ENCODE peak calls at places on chromosomes 1 and 21, in four cellular contexts. V is A549, S is HepG2, D is K562. A is an unnamed sample.

GRCh38 chr1:73943270-73943669 is 254.7 kb downstream of the LRRIQ3 start:
- DNase-seq in V (no peak), S (no peak), D (no peak), A (no peak)

GRCh38 chr21:42460391-42461184 is 35.4 kb downstream of the RSPH1 start:
- DNase-seq in V (no peak), S (no peak), D (no peak), A (no peak)

GRCh38 chr1:5256793-5257192 is 602.4 kb downstream of the AJAP1 start:
- DNase-seq in V (no peak), S (no peak), D (no peak), A (no peak)

GRCh38 chr1:85463666-85464496 is 1.1 kb downstream of the DDAH1 start:
- DNase-seq in V (peak), S (peak), D (no peak), A (no peak)

GRCh38 chr1:206895837-206896242 is 1.4 kb upstream of the IL24 start:
- DNase-seq in V (peak), S (no peak), D (no peak), A (no peak)

GRCh38 chr1:112706505-112707216 is at the start of gene RHOC:
- DNase-seq in V (peak), S (no peak), D (peak), A (no peak)

GRCh38 chr1:184810735-184811316 is 56.2 kb upstream of the EDEM3 start:
- DNase-seq in V (no peak), S (no peak), D (no peak), A (no peak)

GRCh38 chr1:24096737-24097103 is 15.2 kb downstream of the MYOM3 start:
- DNase-seq in V (no peak), S (no peak), D (no peak), A (no peak)

GRCh38 chr1:220516722-220517042 is 11.3 kb upstream of the MARK1 start:
- DNase-seq in V (no peak), S (no peak), D (no peak), A (no peak)

GRCh38 chr1:153636312-153636711 is 2.4 kb downstream of the CHTOP start:
- DNase-seq in V (no peak), S (no peak), D (no peak), A (no peak)

GRCh38 chr1:205456868-205457724 is 1.3 kb upstream of the BLACAT1 start:
- DNase-seq in V (no peak), S (no peak), D (no peak), A (no peak)

GRCh38 chr1:32470431-32470830 is 5.6 kb downstream of the ZBTB8B start:
- DNase-seq in V (no peak), S (no peak), D (no peak), A (no peak)

GRCh38 chr21:46125846-46126301 is 28.0 kb downstream of the COL6A2 start:
- DNase-seq in V (no peak), S (no peak), D (no peak), A (no peak)

GRCh38 chr1:206075786-206076725 is 23.1 kb downstream of the RHEX start:
- DNase-seq in V (no peak), S (no peak), D (no peak), A (no peak)

DNA sequence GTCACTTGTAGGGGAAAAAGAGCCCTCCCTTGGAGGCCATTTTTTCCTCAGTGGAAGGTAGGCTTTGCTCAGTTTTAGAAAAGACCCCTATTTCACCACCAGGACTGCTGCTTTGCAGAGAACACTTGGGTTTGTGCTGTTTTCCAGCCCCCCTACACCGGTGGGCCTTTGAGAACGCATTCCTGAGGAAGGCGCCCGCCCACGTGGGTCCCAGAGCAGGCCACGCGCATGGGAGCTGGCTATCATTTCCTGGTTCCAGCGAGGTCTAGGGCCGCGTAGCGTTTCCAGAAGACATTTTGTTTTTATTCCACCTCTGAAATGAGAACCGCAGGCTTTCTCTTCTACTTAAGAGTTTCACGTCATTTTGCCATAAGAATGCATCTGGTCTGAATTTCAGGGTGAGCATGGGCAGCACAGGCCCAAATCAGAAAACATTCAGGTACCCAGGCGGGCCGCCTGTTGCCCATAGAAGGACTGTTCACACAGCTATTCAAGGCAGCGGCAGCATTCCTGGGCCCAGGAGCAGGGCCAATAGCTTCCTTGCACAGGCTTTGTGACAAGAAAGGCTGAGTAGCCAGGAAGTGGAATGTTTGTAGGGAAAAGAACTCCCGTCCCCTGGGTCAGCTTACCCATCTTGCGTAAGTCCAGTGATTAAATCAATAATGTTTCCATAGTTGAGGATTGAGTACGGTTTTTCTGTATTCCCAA is 1.3 kb upstream of the KLHL21 start:
- DNase-seq in V (no peak), S (peak), D (peak), A (peak)
- TF ChIP-seq JUN in V (no peak), S (no peak), D (peak), A (no peak)

GRCh38 chr1:164006621-164007020 is 552.4 kb upstream of the PBX1 start:
- DNase-seq in V (no peak), S (no peak), D (no peak), A (no peak)
- TF ChIP-seq MYC in V (no peak), S (no peak), D (no peak), A (no peak)

GRCh38 chr1:1873186-1873585 is 17.7 kb downstream of the GNB1 start:
- DNase-seq in V (no peak), S (no peak), D (no peak), A (no peak)
- TF ChIP-seq MAX in V (no peak), S (no peak), D (no peak), A (no peak)

GRCh38 chr1:150513275-150513885 is 2.2 kb upstream of the FALEC start:
- DNase-seq in V (no peak), S (no peak), D (peak), A (no peak)
- TF ChIP-seq JUN in V (no peak), S (no peak), D (no peak), A (no peak)

DNA sequence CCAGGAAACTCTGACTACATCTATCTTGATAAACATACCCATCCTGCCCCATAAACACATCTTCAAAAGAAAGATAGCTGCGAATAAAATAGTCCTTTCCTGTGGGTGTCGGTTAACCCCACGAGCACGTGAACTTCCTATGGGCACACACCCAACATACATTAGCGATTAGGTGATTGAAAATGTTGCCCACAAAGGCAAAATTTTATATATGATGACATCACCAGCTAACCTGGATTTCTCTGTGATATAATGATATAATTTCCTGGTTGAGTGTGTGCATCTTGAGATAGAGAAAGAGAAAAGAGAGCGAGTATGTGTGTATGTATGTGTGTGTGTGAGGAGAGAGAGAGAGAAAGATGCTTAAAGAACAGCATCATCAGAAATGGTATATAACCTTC is 296.1 kb downstream of the PTPRC start:
- DNase-seq in V (no peak), S (no peak), D (no peak), A (peak)
- TF ChIP-seq MYC in V (no peak), S (no peak), D (no peak), A (no peak)

GRCh38 chr1:56025942-56026341 is 553.4 kb downstream of the PLPP3 start:
- DNase-seq in V (no peak), S (peak), D (no peak), A (no peak)
- TF ChIP-seq MAX in V (no peak), S (no peak), D (no peak), A (no peak)